ENCODE peak calls at places on chromosomes 13 and 19, in seven cellular contexts. K, R, O, Z, D, S and Q are unnamed samples.

GRCh38 chr19:19530423-19530804 is 1.7 kb downstream of the YJEFN3 start:
- DNase-seq in K (no peak), R (no peak), O (peak; percentile 60), Z (no peak), D (peak; percentile 36), S (no peak), Q (no peak)

GRCh38 chr19:6738726-6739389 is 622 bp upstream of the TRIP10 start:
- DNase-seq in K (no peak), R (peak; percentile 59), O (peak; percentile 71), Z (no peak), D (peak; percentile 8), S (no peak), Q (peak; percentile 22)

GRCh38 chr19:588093-588742 is 1.5 kb upstream of the HCN2 start:
- DNase-seq in K (peak; percentile 64), R (peak; percentile 69), O (peak; percentile 92), Z (peak; percentile 77), D (peak; percentile 72), S (no peak), Q (peak; percentile 71)

GRCh38 chr13:23428183-23428528 is 5.3 kb downstream of the SACS start:
- DNase-seq in K (no peak), R (no peak), O (peak; percentile 21), Z (peak; percentile 28), D (peak; percentile 65), S (no peak), Q (no peak)

GRCh38 chr13:91962946-91963345 is 564.5 kb downstream of the GPC5 start:
- DNase-seq in K (no peak), R (no peak), O (no peak), Z (no peak), D (no peak), S (no peak), Q (no peak)

GRCh38 chr13:98965325-98965724 is 12.5 kb downstream of the DOCK9 start:
- DNase-seq in K (no peak), R (no peak), O (no peak), Z (no peak), D (no peak), S (no peak), Q (no peak)

GRCh38 chr19:19588546-19588945 is 29.9 kb downstream of the PBX4 start:
- DNase-seq in K (no peak), R (no peak), O (peak; percentile 78), Z (no peak), D (peak; percentile 62), S (no peak), Q (no peak)

GRCh38 chr19:41412953-41413352 is 14.2 kb downstream of the B3GNT8 start:
- DNase-seq in K (no peak), R (no peak), O (no peak), Z (no peak), D (no peak), S (no peak), Q (no peak)

GRCh38 chr19:11444059-11444458 is 8.6 kb downstream of the PRKCSH start:
- DNase-seq in K (no peak), R (no peak), O (no peak), Z (no peak), D (no peak), S (no peak), Q (no peak)

GRCh38 chr19:29845576-29846176 is 33.9 kb downstream of the CCNE1 start:
- DNase-seq in K (peak; percentile 59), R (peak; percentile 11), O (peak; percentile 63), Z (no peak), D (peak; percentile 18), S (no peak), Q (no peak)

GRCh38 chr19:12733369-12733896 is 1.1 kb downstream of the TRIR start:
- DNase-seq in K (no peak), R (no peak), O (peak; percentile 80), Z (peak; percentile 45), D (peak; percentile 45), S (no peak), Q (no peak)

DNA sequence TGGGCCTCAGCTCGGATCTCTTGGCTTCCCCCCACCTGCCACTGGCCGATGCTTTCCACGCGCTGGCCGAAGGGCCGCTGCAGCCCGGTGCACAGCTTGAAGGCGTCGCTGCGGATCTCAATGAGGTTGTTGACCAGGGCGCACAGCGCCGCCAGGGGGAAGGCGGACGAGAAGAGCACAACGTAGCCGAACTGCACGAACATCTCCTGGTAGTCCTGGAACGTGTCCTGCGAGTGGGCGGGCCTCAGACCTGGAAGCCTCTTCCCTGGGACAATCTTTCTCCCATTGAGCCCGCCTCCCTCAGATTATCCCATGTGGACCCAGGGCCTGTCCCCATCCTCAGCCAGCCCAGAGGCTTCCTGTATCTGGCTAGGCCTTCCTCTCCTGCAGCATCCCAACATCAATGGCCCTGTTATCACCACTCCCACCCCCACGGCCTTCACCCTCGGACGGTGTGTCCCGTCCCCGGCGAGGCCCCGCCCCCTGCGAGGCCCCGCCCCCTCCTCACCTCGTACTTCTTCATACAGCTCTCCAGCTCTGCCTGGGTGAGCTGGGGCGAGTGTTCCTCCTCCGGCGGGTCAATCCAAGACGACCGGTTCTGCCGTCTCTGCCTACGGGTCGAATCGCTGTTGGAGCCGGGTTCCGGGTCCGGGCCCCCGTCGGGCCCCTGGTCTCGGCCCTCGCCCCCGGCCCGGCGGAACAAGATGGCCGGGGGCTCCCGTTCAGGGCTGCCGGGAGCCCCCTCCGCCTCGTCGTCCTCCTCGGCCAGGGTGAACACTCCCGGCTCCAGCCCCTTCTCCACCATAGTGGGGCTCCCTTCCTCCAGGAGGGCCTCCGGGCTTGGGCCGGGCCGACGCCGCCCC is 6.8 kb downstream of the ANO8 start:
- DNase-seq in K (no peak), R (no peak), O (no peak), Z (peak; percentile 48), D (no peak), S (no peak), Q (peak; percentile 84)
- TF ChIP-seq CTCF in K (no peak), R (no peak), O (no peak), Z (peak; percentile 38), D (no peak), S (peak; percentile 37), Q (no peak)

GRCh38 chr19:49133621-49134454 is 14.5 kb downstream of the PPFIA3 start:
- DNase-seq in K (no peak), R (peak; percentile 69), O (peak; percentile 67), Z (peak; percentile 63), D (peak; percentile 70), S (no peak), Q (no peak)
- TF ChIP-seq CTCF in K (no peak), R (no peak), O (no peak), Z (peak; percentile 3), D (no peak), S (no peak), Q (no peak)

DNA sequence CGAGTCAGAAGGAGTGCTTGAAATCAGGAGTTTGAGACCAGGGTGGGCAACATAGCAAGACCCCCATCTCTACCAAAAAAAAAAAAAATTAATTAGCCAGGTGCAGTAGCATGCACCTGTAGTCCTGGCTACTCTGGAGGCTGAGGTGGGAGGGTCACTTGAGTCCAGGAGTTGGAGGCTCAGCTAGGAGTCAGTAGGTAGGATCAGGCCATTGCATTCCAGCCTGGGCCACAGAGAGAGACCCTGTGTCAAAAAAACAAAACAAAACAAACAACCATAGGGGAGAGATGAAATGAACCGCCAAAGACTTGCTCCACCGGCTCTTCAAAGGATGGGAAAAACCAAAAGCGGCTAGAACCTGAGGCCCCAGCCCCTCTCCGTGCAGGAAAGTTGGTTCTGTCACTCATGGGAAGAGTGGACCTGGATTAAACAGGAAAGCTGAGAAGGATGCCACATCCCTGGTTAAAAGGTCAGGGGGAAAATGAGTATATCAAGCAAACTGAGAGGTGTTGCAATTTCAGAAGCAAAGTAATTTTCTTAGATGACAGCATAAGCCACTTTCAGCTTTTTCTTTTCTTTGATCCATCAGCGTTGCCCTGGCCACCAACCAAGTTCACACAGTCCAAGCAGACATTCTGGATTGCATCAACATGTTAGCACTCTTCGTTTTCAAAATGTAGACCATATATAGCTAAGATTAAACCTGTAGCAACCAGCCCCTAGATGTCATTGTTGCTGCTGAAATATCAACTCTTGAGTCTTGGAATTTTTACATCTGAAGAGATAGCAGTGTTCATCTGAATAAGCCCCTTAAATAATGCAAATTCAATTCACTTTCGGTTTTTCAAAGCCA is 8.9 kb upstream of the ZNF507 start:
- DNase-seq in K (no peak), R (no peak), O (peak; percentile 66), Z (peak; percentile 81), D (peak; percentile 59), S (no peak), Q (no peak)
- TF ChIP-seq CTCF in K (peak; percentile 15), R (no peak), O (peak; percentile 9), Z (peak; percentile 36), D (peak; percentile 44), S (no peak), Q (no peak)

GRCh38 chr19:4831351-4832340 is at the start of gene TICAM1:
- DNase-seq in K (no peak), R (peak; percentile 77), O (peak; percentile 87), Z (peak; percentile 40), D (peak; percentile 65), S (peak; percentile 86), Q (peak; percentile 35)
- TF ChIP-seq CTCF in K (no peak), R (no peak), O (no peak), Z (no peak), D (no peak), S (peak; percentile 11), Q (no peak)

GRCh38 chr13:19810996-19811881 is 28.5 kb upstream of the PSPC1 start:
- DNase-seq in K (no peak), R (no peak), O (peak; percentile 20), Z (peak; percentile 19), D (peak; percentile 22), S (peak; percentile 11), Q (no peak)

GRCh38 chr13:19805765-19806164 is 23.0 kb upstream of the PSPC1 start:
- DNase-seq in K (no peak), R (no peak), O (no peak), Z (no peak), D (no peak), S (peak; percentile 60), Q (no peak)

GRCh38 chr13:19810151-19810550 is 27.4 kb upstream of the PSPC1 start:
- DNase-seq in K (no peak), R (no peak), O (no peak), Z (no peak), D (no peak), S (no peak), Q (no peak)
- TF ChIP-seq CTCF in K (no peak), R (no peak), O (no peak), Z (no peak), D (no peak), S (no peak), Q (no peak)

GRCh38 chr19:46489445-46490272 is 6.0 kb downstream of the PNMA8B start:
- DNase-seq in K (peak; percentile 31), R (peak; percentile 45), O (peak; percentile 70), Z (peak; percentile 56), D (peak; percentile 62), S (peak; percentile 83), Q (no peak)
- TF ChIP-seq CTCF in K (peak; percentile 49), R (peak; percentile 54), O (peak; percentile 34), Z (peak; percentile 36), D (no peak), S (peak; percentile 43), Q (no peak)

DNA sequence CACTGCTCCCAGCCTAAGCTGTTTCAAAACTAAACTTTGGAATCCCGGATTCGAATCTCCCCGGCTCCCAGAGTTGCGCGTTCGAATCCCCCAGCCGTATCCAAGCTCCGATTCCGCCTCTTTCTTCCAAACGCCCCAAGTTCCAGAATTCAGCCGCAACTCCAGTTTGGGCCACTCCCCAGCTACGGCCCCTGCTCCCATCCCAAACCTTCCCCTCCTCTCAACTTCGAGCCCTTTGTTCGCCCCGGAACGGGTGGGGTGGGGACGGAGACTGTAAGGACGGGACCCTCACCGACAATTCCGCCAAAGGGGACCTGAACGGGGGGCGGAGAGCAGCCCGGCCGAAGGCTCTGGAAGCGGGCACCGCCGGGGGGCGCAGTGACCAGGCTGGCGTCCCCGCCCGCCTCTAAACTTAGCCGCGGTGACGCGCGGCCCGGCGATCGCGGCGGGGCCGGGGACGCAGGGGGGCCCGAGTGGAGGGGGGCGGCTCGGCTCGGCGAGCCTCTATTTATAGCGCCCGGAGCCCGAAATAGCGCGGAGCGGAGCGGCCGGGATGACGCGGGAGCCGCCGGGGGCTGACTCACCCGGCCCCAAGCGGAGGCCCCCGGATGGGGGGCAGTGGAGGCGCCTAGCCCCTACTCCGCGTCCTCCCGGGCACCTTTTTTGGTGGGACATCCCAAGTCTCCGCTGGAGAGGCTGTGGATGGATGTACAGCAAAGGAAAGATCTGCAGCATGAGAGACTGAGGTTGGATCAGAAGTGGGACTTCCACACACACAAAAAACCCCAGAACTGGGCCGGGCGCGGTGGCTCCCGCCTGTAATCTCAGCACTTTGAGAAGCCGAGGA is 4.9 kb upstream of the ERCC1 start:
- DNase-seq in K (no peak), R (peak; percentile 76), O (peak; percentile 83), Z (peak; percentile 42), D (peak; percentile 59), S (no peak), Q (peak; percentile 62)
- TF ChIP-seq CTCF in K (no peak), R (peak; percentile 55), O (peak; percentile 51), Z (peak; percentile 25), D (peak; percentile 56), S (peak; percentile 37), Q (peak; percentile 39)